ENCODE peak calls at places on chromosomes 7 and 10, in seven cellular contexts. H, Y, Z, U, A, N and M are unnamed samples.

GRCh38 chr10:78852447-78852846 is 216.3 kb upstream of the ZMIZ1 start:
- DNase-seq in H (no peak), Y (no peak), Z (no peak), U (no peak), A (no peak), N (no peak), M (no peak)

GRCh38 chr7:14321947-14322346 is 332.5 kb upstream of the ETV1 start:
- DNase-seq in H (no peak), Y (no peak), Z (no peak), U (no peak), A (no peak), N (peak), M (no peak)

GRCh38 chr7:131944556-131945069 is 388.2 kb upstream of the PODXL start:
- DNase-seq in H (no peak), Y (no peak), Z (no peak), U (no peak), A (no peak), N (no peak), M (no peak)

GRCh38 chr7:42691030-42691639 is 220.7 kb downstream of the C7orf25 start:
- DNase-seq in H (peak), Y (peak), Z (no peak), U (no peak), A (no peak), N (no peak), M (peak)

GRCh38 chr10:119060107-119060506 is 20.5 kb downstream of the EIF3A start:
- DNase-seq in H (no peak), Y (no peak), Z (no peak), U (no peak), A (no peak), N (no peak), M (no peak)

GRCh38 chr10:80608706-80609105 is 71.0 kb downstream of the SH2D4B start:
- DNase-seq in H (no peak), Y (no peak), Z (no peak), U (no peak), A (no peak), N (no peak), M (no peak)

GRCh38 chr7:137343483-137343841 is at the start of gene PTN:
- DNase-seq in H (peak), Y (no peak), Z (no peak), U (no peak), A (peak), N (no peak), M (peak)

GRCh38 chr10:62996925-62997324 is 136.2 kb upstream of the NRBF2 start:
- DNase-seq in H (no peak), Y (no peak), Z (no peak), U (no peak), A (no peak), N (no peak), M (no peak)

GRCh38 chr7:135753616-135754413 is 5.2 kb upstream of the FAM180A start:
- DNase-seq in H (no peak), Y (no peak), Z (no peak), U (no peak), A (no peak), N (no peak), M (no peak)

GRCh38 chr10:125448596-125448995 is 234.4 kb downstream of the TEX36 start:
- DNase-seq in H (peak), Y (no peak), Z (no peak), U (no peak), A (no peak), N (no peak), M (peak)

GRCh38 chr7:150374472-150374871 is 4.7 kb upstream of the ZNF775 start:
- DNase-seq in H (no peak), Y (no peak), Z (no peak), U (no peak), A (no peak), N (no peak), M (no peak)

GRCh38 chr7:45920543-45921380 is at the start of gene IGFBP3:
- DNase-seq in H (peak), Y (no peak), Z (peak), U (peak), A (peak), N (no peak), M (peak)

DNA sequence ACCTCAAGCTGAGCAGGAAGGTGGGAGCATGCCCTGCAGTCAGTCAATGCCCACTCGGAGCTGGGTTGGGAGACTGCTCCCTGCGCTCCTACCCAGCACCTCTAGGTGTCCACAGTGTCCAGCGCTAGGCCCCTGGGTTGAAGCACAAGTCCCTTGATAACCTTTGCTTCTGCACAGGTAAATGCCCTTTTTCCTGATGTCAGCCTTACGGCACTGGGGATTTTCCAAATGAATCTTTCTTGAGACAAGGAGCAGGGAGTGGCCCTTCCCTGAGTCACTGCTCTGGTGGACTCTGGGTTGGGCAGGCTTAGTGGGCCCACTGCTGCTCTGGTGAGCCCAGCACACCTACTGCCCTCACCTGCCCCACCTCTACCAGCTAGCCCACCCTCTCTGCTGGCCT is 61.9 kb upstream of the OPN4 start:
- DNase-seq in H (no peak), Y (no peak), Z (peak), U (peak), A (no peak), N (peak), M (no peak)
- TF ChIP-seq CTCF in H (peak), Y (peak), Z (peak), U (no peak), A (no peak), N (no peak), M (no peak)

DNA sequence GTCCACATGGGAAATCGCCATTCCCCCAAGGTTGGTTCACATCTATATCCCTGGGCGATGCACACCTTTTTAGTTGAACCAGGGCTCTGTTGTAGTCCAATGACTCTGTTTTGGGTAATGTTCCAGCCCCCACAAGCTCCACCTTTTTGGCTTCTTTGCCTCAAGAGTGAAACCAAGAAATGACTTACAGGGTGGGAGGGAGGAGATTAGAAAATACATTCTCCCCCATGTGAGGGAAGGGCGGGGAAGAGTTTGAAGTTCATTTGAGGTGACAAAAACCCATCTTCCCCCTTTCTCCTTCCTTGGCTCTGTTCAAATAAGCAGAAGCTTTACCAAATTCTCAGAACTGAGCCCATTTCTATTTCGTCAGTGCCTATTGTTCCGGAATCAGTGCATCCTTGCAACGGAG is 82.8 kb downstream of the GATA3 start:
- DNase-seq in H (no peak), Y (no peak), Z (no peak), U (no peak), A (no peak), N (no peak), M (no peak)
- H3K4me3 ChIP-seq in H (no peak), Y (no peak), Z (no peak), U (peak), A (no peak), N (no peak), M (no peak)

DNA sequence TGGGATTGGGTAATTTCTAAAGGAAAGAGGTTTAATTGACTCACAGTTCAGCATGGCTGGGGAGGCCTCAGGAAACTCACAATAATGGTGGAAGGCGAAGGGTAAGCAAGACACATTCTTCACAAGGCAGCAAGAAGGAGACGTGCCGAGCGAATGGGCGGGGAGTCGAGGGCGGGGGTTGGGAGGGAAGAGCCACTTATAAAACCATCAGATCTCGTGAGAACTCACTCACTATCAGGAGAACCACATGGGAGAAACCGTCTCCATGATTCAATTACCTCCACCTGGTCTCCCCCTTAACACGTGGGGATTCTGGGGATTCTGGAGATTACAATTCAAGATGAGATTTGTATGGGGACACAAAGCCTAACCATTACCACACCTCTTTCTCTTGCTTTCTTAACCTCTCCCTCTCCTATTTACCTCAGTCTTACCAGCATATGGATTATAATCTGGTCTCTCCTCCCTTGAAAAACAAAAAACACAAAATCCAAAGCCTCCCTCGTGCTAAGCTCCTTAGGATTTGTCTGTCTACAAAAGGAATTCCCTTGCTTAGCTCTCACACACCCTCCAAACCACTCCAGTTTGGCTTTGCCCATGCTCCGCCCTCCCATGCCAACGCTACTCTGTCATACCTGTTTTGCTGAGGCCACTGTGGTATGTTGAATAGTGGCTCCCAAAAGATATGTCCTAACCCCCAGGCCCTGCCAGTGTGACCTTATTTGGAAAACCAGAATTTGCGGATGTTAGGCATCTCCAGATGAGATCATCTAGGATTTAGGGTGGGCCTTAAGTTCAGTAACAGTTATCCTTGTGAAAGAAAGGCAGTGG is 19.6 kb upstream of the EFCAB10 start:
- DNase-seq in H (no peak), Y (no peak), Z (peak), U (no peak), A (no peak), N (no peak), M (peak)
- TF ChIP-seq CTCF in H (no peak), Y (no peak), Z (no peak), U (no peak), A (no peak), N (no peak), M (no peak)

DNA sequence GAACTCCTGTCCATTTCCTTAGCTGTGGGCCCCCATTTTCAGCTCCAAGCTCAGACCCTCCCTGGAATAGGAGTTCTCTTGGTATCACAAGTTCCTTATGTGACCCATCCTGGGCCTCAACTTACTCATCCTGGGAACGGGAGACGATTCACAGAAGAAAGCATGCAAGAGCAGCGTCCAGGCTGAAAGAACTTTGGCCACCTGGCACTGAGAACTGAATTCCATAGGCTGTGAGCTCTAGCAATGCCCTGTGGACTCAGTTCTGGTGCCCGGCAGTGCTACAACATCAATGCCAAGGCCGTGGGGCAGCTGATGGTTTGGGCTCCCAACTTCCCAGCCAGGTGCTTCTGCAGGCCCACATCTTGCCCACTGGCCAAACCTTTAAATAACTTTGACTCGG is 3.9 kb upstream of the CUEDC2 start:
- DNase-seq in H (no peak), Y (no peak), Z (no peak), U (no peak), A (no peak), N (no peak), M (no peak)
- H3K4me3 ChIP-seq in H (no peak), Y (no peak), Z (no peak), U (peak), A (peak), N (no peak), M (no peak)

GRCh38 chr7:84232653-84233052 is 38.1 kb upstream of the SEMA3A start:
- DNase-seq in H (peak), Y (peak), Z (no peak), U (no peak), A (no peak), N (no peak), M (peak)
- TF ChIP-seq CTCF in H (peak), Y (peak), Z (no peak), U (no peak), A (no peak), N (no peak), M (peak)

GRCh38 chr7:44107116-44107960 is 3.2 kb downstream of the AEBP1 start:
- DNase-seq in H (no peak), Y (no peak), Z (no peak), U (no peak), A (no peak), N (no peak), M (no peak)
- H3K4me3 ChIP-seq in H (no peak), Y (peak), Z (no peak), U (no peak), A (no peak), N (no peak), M (peak)

GRCh38 chr7:130560972-130561371 is 69.1 kb downstream of the MEST start:
- DNase-seq in H (peak), Y (peak), Z (peak), U (no peak), A (no peak), N (no peak), M (peak)
- TF ChIP-seq CTCF in H (peak), Y (peak), Z (peak), U (no peak), A (no peak), N (no peak), M (peak)

GRCh38 chr10:98080474-98080873 is 50.1 kb upstream of the CRTAC1 start:
- DNase-seq in H (no peak), Y (no peak), Z (no peak), U (no peak), A (no peak), N (no peak), M (no peak)

GRCh38 chr10:98088186-98088971 is 46.1 kb upstream of the R3HCC1L start:
- DNase-seq in H (no peak), Y (peak), Z (no peak), U (no peak), A (no peak), N (no peak), M (peak)

GRCh38 chr10:98087309-98087708 is 47.1 kb upstream of the R3HCC1L start:
- DNase-seq in H (peak), Y (no peak), Z (no peak), U (no peak), A (no peak), N (no peak), M (no peak)

GRCh38 chr10:98090822-98091221 is 43.6 kb upstream of the R3HCC1L start:
- DNase-seq in H (no peak), Y (no peak), Z (no peak), U (no peak), A (no peak), N (no peak), M (no peak)

DNA sequence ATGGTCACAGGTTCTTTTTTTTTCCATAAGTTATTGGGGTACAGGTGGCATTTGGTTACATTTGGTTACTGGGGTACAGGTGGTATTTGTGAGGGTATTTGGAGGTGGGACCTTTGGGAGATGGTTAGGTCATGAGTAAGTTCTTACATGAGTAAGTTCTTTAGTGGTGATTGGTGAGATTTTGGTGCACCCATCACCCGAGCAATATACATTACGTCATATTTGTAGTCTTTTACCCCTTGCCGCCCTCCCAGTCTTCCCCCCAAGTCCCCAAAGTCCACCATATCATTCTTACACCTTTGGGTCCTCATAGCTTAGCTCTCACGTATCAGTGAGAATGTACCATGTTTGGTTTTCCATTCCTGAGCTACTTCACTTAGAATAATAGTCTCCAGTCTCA is 49.2 kb upstream of the R3HCC1L start:
- DNase-seq in H (no peak), Y (no peak), Z (no peak), U (no peak), A (no peak), N (no peak), M (no peak)
- H3K4me3 ChIP-seq in H (no peak), Y (no peak), Z (no peak), U (no peak), A (no peak), N (no peak), M (no peak)